ENCODE peak calls at places on chromosome 21, in nine cellular contexts. A is GOT3; K is Calu3; B is effector CD4-positive, alpha-beta T cell; D is cardiac muscle cell; I is HCEC 1CT; J is stimulated activated naive CD8-positive, alpha-beta T cell treated with anti-CD3 and anti-CD28 coated beads, Interleukin-15, amount 100 ng/mL, for 72 hours; R is astrocyte; E is fibroblast of lung. P is an unnamed sample.
A peak's percentile ranks its signal among the peaks of the same experiment; 100 is the strongest.

GRCh38 chr21:26732442-26733221 is 112.6 kb downstream of the ADAMTS1 start:
- DNase-seq in A (no peak), K (peak; percentile 44), D (peak; percentile 72), E (peak; percentile 40), I (peak; percentile 17), B (no peak), R (peak; percentile 17), J (peak; percentile 11), P (no peak)

GRCh38 chr21:35035581-35035980 is 13.5 kb downstream of the RUNX1 start:
- DNase-seq in K (no peak), B (no peak), A (no peak), I (no peak), J (no peak), R (no peak), E (no peak), D (no peak), P (no peak)

GRCh38 chr21:42746593-42747266 is 93.3 kb downstream of the PDE9A start:
- DNase-seq in B (peak; percentile 12), R (no peak), J (peak; percentile 48), I (no peak), A (no peak), K (no peak), D (no peak), E (no peak), P (no peak)

GRCh38 chr21:36854391-36854790 is 112.1 kb downstream of the HLCS start:
- DNase-seq in I (peak; percentile 44), A (no peak), R (no peak), D (peak; percentile 64), K (peak; percentile 50), E (no peak), J (peak; percentile 24), B (no peak), P (no peak)

GRCh38 chr21:36692844-36693143 is 6.1 kb upstream of the SIM2 start:
- DNase-seq in A (no peak), E (no peak), B (no peak), D (no peak), K (no peak), J (no peak), R (no peak), I (no peak), P (no peak)

GRCh38 chr21:46092811-46093667 is 4.9 kb upstream of the COL6A2 start:
- DNase-seq in I (peak; percentile 27), K (no peak), D (no peak), B (no peak), A (no peak), R (no peak), J (no peak), E (no peak), P (peak; percentile 17)

GRCh38 chr21:44509539-44509938 is 30.5 kb downstream of the KRTAP10-1 start:
- DNase-seq in K (peak; percentile 68), J (no peak), A (no peak), B (no peak), I (no peak), E (no peak), R (no peak), D (no peak), P (no peak)

GRCh38 chr21:37153935-37154350 is 80.9 kb downstream of the TTC3 start:
- DNase-seq in A (no peak), R (peak; percentile 50), D (peak; percentile 83), I (peak; percentile 5), B (no peak), K (no peak), J (no peak), E (peak; percentile 58), P (no peak)

GRCh38 chr21:36320421-36321324 is 676 bp downstream of the MORC3 start:
- DNase-seq in E (peak; percentile 73), D (peak; percentile 73), J (peak; percentile 78), K (peak; percentile 59), I (peak; percentile 59), A (peak; percentile 80), B (no peak), R (peak; percentile 58), P (peak; percentile 39)

GRCh38 chr21:41766883-41767605 is at the start of gene RIPK4:
- DNase-seq in B (peak; percentile 31), J (peak; percentile 60), D (no peak), R (no peak), A (no peak), E (peak; percentile 36), K (peak; percentile 83), I (no peak), P (no peak)

GRCh38 chr21:36113647-36114428 is 21.0 kb upstream of the CBR3 start:
- DNase-seq in B (peak; percentile 45), A (no peak), R (no peak), E (no peak), D (no peak), K (peak; percentile 58), J (peak; percentile 69), I (no peak), P (no peak)

GRCh38 chr21:37757631-37758376 is 158.5 kb downstream of the KCNJ6 start:
- DNase-seq in R (no peak), E (no peak), J (no peak), D (no peak), I (no peak), K (no peak), A (no peak), B (no peak), P (no peak)

GRCh38 chr21:44392916-44393315 is 39.5 kb downstream of the TRPM2 start:
- DNase-seq in E (no peak), B (no peak), I (no peak), K (no peak), J (no peak), D (no peak), A (no peak), R (no peak), P (no peak)

GRCh38 chr21:17461014-17461413 is 51.8 kb upstream of the CXADR start:
- DNase-seq in A (no peak), J (no peak), D (peak; percentile 89), K (no peak), R (peak; percentile 93), I (peak; percentile 32), E (peak; percentile 94), B (no peak), P (no peak)

GRCh38 chr21:44785620-44786344 is 15.8 kb downstream of the UBE2G2 start:
- DNase-seq in K (no peak), J (no peak), A (no peak), B (no peak), R (peak; percentile 70), I (no peak), D (peak; percentile 30), E (peak; percentile 75), P (no peak)

GRCh38 chr21:30710499-30710898 is 8.1 kb downstream of the KRTAP21-3 start:
- DNase-seq in I (no peak), K (no peak), A (no peak), D (no peak), R (no peak), J (peak; percentile 13), B (no peak), E (no peak), P (no peak)

GRCh38 chr21:36783612-36784383 is 84.9 kb downstream of the SIM2 start:
- DNase-seq in B (no peak), E (peak; percentile 93), R (peak; percentile 90), I (peak; percentile 71), A (no peak), J (no peak), K (peak; percentile 33), D (peak; percentile 9), P (no peak)

GRCh38 chr21:29376556-29376955 is 77.8 kb downstream of the BACH1 start:
- DNase-seq in D (peak; percentile 34), K (peak; percentile 32), I (peak; percentile 31), A (no peak), R (no peak), J (peak; percentile 52), E (no peak), B (peak; percentile 35), P (no peak)

GRCh38 chr21:34800797-34801518 is 132.2 kb downstream of the CLIC6 start:
- DNase-seq in A (no peak), K (no peak), I (peak; percentile 85), J (no peak), E (peak; percentile 57), D (peak; percentile 46), B (no peak), R (peak; percentile 49), P (no peak)

GRCh38 chr21:44771896-44772525 is 29.6 kb downstream of the UBE2G2 start:
- DNase-seq in K (no peak), R (no peak), I (no peak), D (no peak), A (no peak), B (no peak), E (no peak), J (no peak), P (no peak)

GRCh38 chr21:33300701-33301631 is 23.8 kb upstream of the IFNAR1 start:
- DNase-seq in E (no peak), R (no peak), J (no peak), A (no peak), I (no peak), K (no peak), B (no peak), D (peak; percentile 11), P (no peak)

GRCh38 chr21:38660333-38661295 is 145.1 kb upstream of the ETS2 start:
- DNase-seq in I (no peak), J (no peak), E (peak; percentile 11), B (no peak), D (peak; percentile 11), R (no peak), A (no peak), K (no peak), P (no peak)

GRCh38 chr21:39124852-39125251 is 58.4 kb downstream of the PSMG1 start:
- DNase-seq in A (no peak), B (no peak), K (no peak), I (no peak), E (no peak), R (no peak), D (no peak), J (no peak), P (no peak)

GRCh38 chr21:41817228-41817627 is 50.4 kb upstream of the RIPK4 start:
- DNase-seq in K (peak; percentile 71), R (peak; percentile 47), I (peak; percentile 50), J (peak; percentile 27), D (peak; percentile 65), E (peak; percentile 62), B (no peak), A (peak; percentile 22), P (no peak)

GRCh38 chr21:42670884-42671283 is 17.5 kb downstream of the PDE9A start:
- DNase-seq in J (no peak), A (no peak), K (no peak), B (no peak), R (no peak), D (no peak), E (no peak), I (no peak), P (no peak)

GRCh38 chr21:32728455-32729237 is 833 bp upstream of the SYNJ1 start:
- DNase-seq in I (no peak), R (no peak), A (no peak), J (no peak), B (no peak), K (no peak), D (no peak), E (no peak), P (no peak)

GRCh38 chr21:18350216-18350615 is 53.4 kb downstream of the TMPRSS15 start:
- DNase-seq in B (no peak), D (no peak), K (no peak), J (no peak), I (no peak), A (no peak), E (peak; percentile 32), R (peak; percentile 12), P (no peak)

GRCh38 chr21:14762734-14763694 is 216.9 kb upstream of the SAMSN1 start:
- DNase-seq in R (no peak), I (no peak), K (no peak), B (no peak), E (no peak), J (no peak), A (no peak), D (no peak), P (no peak)

GRCh38 chr21:34192646-34193285 is 119.4 kb downstream of the MRPS6 start:
- DNase-seq in A (no peak), R (no peak), D (no peak), K (no peak), J (peak; percentile 56), E (no peak), I (no peak), B (no peak), P (no peak)

GRCh38 chr21:38712076-38712475 is 93.7 kb upstream of the ETS2 start:
- DNase-seq in R (peak; percentile 21), A (no peak), B (no peak), I (peak; percentile 68), J (no peak), K (peak; percentile 11), D (peak; percentile 64), E (peak; percentile 36), P (no peak)